ENCODE peak calls at places on chromosome 9, in five cellular contexts. V is AG10803, L is stomach, M is omental fat pad, T is fibroblast of mammary gland. J is an unnamed sample.

GRCh38 chr9:34125681-34126206 is 754 bp downstream of the DCAF12 start:
- DNase-seq in M (peak; percentile 28), T (peak; percentile 47), L (no peak), V (peak; percentile 11), J (no peak)

GRCh38 chr9:129382281-129383004 is 204.4 kb upstream of the IER5L start:
- DNase-seq in M (no peak), V (no peak), L (no peak), T (no peak), J (no peak)

GRCh38 chr9:137078701-137079400 is 1.5 kb downstream of the UAP1L1 start:
- DNase-seq in M (no peak), L (no peak), V (no peak), T (no peak), J (no peak)

GRCh38 chr9:130171226-130172148 is 717 bp upstream of the NCS1 start:
- DNase-seq in V (no peak), T (no peak), M (no peak), L (no peak), J (no peak)

GRCh38 chr9:111287127-111287526 is 42.9 kb downstream of the OR2K2 start:
- DNase-seq in M (no peak), T (peak; percentile 66), V (peak; percentile 87), L (no peak), J (no peak)

GRCh38 chr9:71835596-71835995 is 67.3 kb upstream of the CEMIP2 start:
- DNase-seq in L (no peak), T (no peak), M (no peak), V (no peak), J (no peak)

GRCh38 chr9:125239631-125240597 is 1.2 kb downstream of the HSPA5 start:
- DNase-seq in M (no peak), V (no peak), T (no peak), L (no peak), J (no peak)

GRCh38 chr9:87285183-87285582 is 212.5 kb upstream of the DAPK1 start:
- DNase-seq in M (no peak), T (no peak), V (no peak), L (peak; percentile 82), J (no peak)

GRCh38 chr9:78973906-78974305 is 597.9 kb upstream of the TLE4 start:
- DNase-seq in M (no peak), L (no peak), T (peak; percentile 4), V (peak; percentile 4), J (no peak)

GRCh38 chr9:135702002-135702721 is at the start of gene KCNT1:
- DNase-seq in L (peak; percentile 46), M (no peak), T (peak; percentile 17), V (peak; percentile 13), J (no peak)

GRCh38 chr9:133979921-133980863 is 11.9 kb downstream of the VAV2 start:
- DNase-seq in V (no peak), L (no peak), M (no peak), T (no peak), J (no peak)

GRCh38 chr9:28801144-28801799 is 1228.0 kb upstream of the C9orf72 start:
- DNase-seq in M (no peak), T (peak; percentile 1), V (no peak), L (no peak), J (no peak)

GRCh38 chr9:116096046-116096445 is 57.5 kb upstream of the PAPPA start:
- DNase-seq in L (no peak), V (no peak), T (peak; percentile 37), M (no peak), J (no peak)

GRCh38 chr9:107141967-107142366 is 141.1 kb upstream of the RAD23B start:
- DNase-seq in T (peak; percentile 29), M (no peak), V (no peak), L (no peak), J (no peak)

GRCh38 chr9:113613815-113614413 is 150.4 kb downstream of the RGS3 start:
- DNase-seq in V (no peak), M (no peak), T (no peak), L (no peak), J (no peak)

GRCh38 chr9:7315746-7316457 is 483.7 kb downstream of the DMAC1 start:
- DNase-seq in L (no peak), V (peak; percentile 11), M (no peak), T (peak; percentile 96), J (no peak)

GRCh38 chr9:116189683-116190082 is 36.1 kb downstream of the PAPPA start:
- DNase-seq in T (no peak), L (peak; percentile 43), V (no peak), M (no peak), J (no peak)

GRCh38 chr9:82777366-82777765 is 285.6 kb downstream of the RASEF start:
- DNase-seq in T (no peak), L (no peak), V (no peak), M (no peak), J (no peak)

GRCh38 chr9:134551176-134551575 is 90.4 kb upstream of the COL5A1 start:
- DNase-seq in M (no peak), L (no peak), T (no peak), V (no peak), J (no peak)

GRCh38 chr9:87497604-87498045 is at the start of gene DAPK1:
- DNase-seq in L (peak; percentile 79), M (peak; percentile 48), V (no peak), T (peak; percentile 13), J (no peak)

GRCh38 chr9:32350682-32351081 is 33.8 kb upstream of the ACO1 start:
- DNase-seq in V (peak; percentile 16), M (no peak), T (peak; percentile 28), L (no peak), J (no peak)

GRCh38 chr9:32348289-32348688 is 36.2 kb upstream of the ACO1 start:
- DNase-seq in L (no peak), T (peak; percentile 23), V (no peak), M (no peak), J (no peak)

DNA sequence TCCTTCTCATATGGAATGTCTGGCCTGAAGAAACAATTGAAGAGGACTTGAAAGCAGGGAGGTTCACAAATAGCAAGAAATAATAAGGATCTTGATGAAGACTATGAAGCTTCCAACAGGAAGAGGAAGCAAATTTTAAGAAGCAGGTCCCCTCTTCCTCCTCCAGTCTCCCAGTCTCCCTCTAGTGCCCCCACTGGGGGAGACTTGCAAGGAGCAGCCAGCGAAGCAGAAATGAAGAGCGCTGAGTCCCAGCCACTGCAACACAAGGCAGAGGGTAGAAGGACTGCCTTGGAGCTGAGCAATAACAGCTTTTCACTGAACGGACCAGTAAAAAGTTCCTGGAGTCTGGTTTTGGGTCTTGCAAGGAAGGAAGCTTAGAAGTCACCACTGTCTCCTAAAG is 32.6 kb upstream of the ACO1 start:
- DNase-seq in V (no peak), M (no peak), L (no peak), T (no peak), J (no peak)
- TF ChIP-seq CTCF in V (no peak), M (no peak), L (no peak), T (no peak), J (no peak)

GRCh38 chr9:127706836-127707241 is at the start of gene CFAP157:
- DNase-seq in M (no peak), L (peak; percentile 28), V (no peak), T (no peak), J (no peak)

GRCh38 chr9:127710204-127710805 is 3.5 kb downstream of the CFAP157 start:
- DNase-seq in V (no peak), M (no peak), T (no peak), L (no peak), J (no peak)

GRCh38 chr9:127708952-127709587 is 2.3 kb downstream of the CFAP157 start:
- DNase-seq in L (no peak), V (no peak), T (no peak), M (no peak), J (no peak)

GRCh38 chr9:127705577-127706215 is 1.1 kb upstream of the CFAP157 start:
- DNase-seq in V (no peak), T (no peak), L (no peak), M (no peak), J (no peak)

DNA sequence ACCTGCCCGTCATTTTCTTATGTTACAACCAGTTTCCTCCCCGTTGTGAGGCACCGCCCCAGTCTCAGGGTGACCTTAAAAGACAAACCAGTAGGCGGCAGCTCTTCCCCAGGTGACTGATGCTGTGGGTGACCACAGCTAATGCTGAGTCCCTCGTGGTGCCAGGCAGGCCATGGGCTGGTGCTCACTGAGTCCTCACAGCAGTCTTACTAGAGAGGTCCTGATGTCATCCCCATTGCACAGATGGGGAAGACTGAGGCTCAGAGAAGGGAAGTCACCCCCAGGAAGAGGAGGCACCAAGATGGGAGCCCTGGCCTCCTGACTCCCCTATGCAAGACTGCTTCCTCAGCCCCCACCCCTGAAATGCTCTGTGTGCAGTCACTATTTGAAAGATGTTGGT is 978 bp downstream of the CFAP157 start:
- DNase-seq in V (no peak), L (no peak), T (peak; percentile 16), M (no peak), J (no peak)
- TF ChIP-seq CTCF in V (no peak), L (no peak), T (no peak), M (no peak), J (no peak)

GRCh38 chr9:121686930-121687541 is 35.6 kb downstream of the DAB2IP start:
- DNase-seq in M (peak; percentile 88), T (peak; percentile 68), L (peak; percentile 87), V (peak; percentile 62), J (no peak)
- TF ChIP-seq CTCF in M (peak; percentile 31), T (peak; percentile 96), L (peak; percentile 84), V (peak; percentile 92), J (peak; percentile 90)

DNA sequence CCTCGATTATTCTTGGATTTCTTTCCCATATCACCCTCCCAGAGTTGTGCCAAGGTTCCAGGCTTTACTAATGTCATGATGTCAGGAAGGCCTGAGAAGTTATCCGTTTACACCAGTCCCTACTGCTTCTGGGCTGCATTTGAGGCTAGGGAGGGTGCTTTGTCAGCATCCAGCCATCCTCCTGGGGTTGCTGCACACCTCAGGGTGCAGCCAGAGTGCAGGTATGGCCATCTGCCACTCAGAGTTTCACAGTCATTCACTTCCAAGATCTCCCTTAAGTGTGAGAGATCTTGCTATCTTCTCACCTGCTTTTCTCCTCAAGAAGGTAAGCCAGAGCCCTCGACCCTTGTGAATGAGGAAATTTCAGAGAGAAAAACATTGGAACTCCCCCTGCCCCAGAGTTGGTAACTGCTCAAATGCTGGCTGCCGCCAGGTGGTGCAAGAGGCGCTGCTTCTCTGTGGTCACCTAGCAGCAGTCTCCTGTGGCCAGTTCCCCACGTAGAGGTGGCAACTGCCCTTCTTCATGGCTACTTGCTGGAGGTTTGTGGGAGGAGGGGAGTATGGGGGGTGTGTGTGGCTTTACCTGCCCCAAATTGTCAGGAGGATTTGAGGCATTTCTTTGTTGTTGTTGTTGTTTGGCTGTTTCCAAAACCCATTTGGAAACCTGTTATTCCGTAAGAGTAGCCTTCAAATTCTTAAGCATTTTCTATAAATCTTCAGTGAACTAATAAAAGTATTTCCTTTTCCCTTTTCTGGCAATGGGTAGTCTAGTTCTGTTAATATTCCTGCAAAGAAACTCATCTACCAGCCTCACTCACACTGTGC is 259.6 kb upstream of the DMRT1 start:
- DNase-seq in L (no peak), M (no peak), T (no peak), V (no peak), J (no peak)
- TF ChIP-seq CTCF in L (no peak), M (no peak), T (no peak), V (peak; percentile 32), J (no peak)

GRCh38 chr9:121684381-121685145 is 33.1 kb downstream of the DAB2IP start:
- DNase-seq in M (no peak), T (peak; percentile 32), L (peak; percentile 64), V (peak; percentile 29), J (no peak)
- TF ChIP-seq CTCF in M (no peak), T (peak; percentile 60), L (peak; percentile 61), V (peak; percentile 59), J (peak; percentile 64)